ENCODE peak calls at places on chromosomes 2 and 18, in eight cellular contexts. L, D, T, Z, Q, G, Y and M are unnamed samples.
A peak's percentile ranks its signal among the peaks of the same experiment; 100 is the strongest.

GRCh38 chr2:235406420-235406819 is 87.4 kb upstream of the AGAP1 start:
- DNase-seq in L (no peak), D (no peak), T (no peak), Z (peak; percentile 24), Q (no peak), G (no peak), Y (no peak), M (peak; percentile 24)

GRCh38 chr2:185687967-185688366 is 50.6 kb upstream of the FSIP2 start:
- DNase-seq in L (no peak), D (no peak), T (no peak), Z (no peak), Q (no peak), G (no peak), Y (no peak), M (no peak)

GRCh38 chr2:226544581-226545210 is 254.9 kb downstream of the IRS1 start:
- DNase-seq in L (no peak), D (no peak), T (no peak), Z (no peak), Q (no peak), G (no peak), Y (no peak), M (no peak)

GRCh38 chr2:231088779-231089178 is 32.1 kb downstream of the PSMD1 start:
- DNase-seq in L (no peak), D (no peak), T (no peak), Z (no peak), Q (no peak), G (no peak), Y (no peak), M (no peak)

GRCh38 chr2:175948202-175948601 is 53.9 kb downstream of the LNPK start:
- DNase-seq in L (no peak), D (no peak), T (no peak), Z (no peak), Q (no peak), G (no peak), Y (no peak), M (no peak)

GRCh38 chr18:36485772-36486171 is 188.3 kb downstream of the FHOD3 start:
- DNase-seq in L (no peak), D (no peak), T (no peak), Z (no peak), Q (no peak), G (no peak), Y (no peak), M (no peak)

GRCh38 chr2:42601076-42601475 is 32.6 kb downstream of the MTA3 start:
- DNase-seq in L (no peak), D (no peak), T (no peak), Z (no peak), Q (no peak), G (no peak), Y (no peak), M (no peak)

GRCh38 chr2:235390108-235390815 is 103.6 kb upstream of the AGAP1 start:
- DNase-seq in L (no peak), D (no peak), T (no peak), Z (no peak), Q (no peak), G (peak; percentile 1), Y (no peak), M (no peak)

GRCh38 chr2:120620025-120620793 is 115.5 kb upstream of the GLI2 start:
- DNase-seq in L (no peak), D (no peak), T (no peak), Z (no peak), Q (no peak), G (no peak), Y (peak; percentile 12), M (no peak)

GRCh38 chr2:39448169-39448502 is 11.1 kb upstream of the MAP4K3 start:
- DNase-seq in L (no peak), D (no peak), T (no peak), Z (no peak), Q (no peak), G (no peak), Y (no peak), M (no peak)

GRCh38 chr2:41878726-41879366 is 169.0 kb upstream of the PKDCC start:
- DNase-seq in L (no peak), D (no peak), T (no peak), Z (peak; percentile 47), Q (no peak), G (no peak), Y (no peak), M (no peak)

GRCh38 chr2:9879455-9880194 is 36.4 kb downstream of the TAF1B start:
- DNase-seq in L (no peak), D (no peak), T (no peak), Z (no peak), Q (no peak), G (no peak), Y (no peak), M (no peak)

GRCh38 chr18:47912794-47913594 is 17.5 kb downstream of the SMAD2 start:
- DNase-seq in L (no peak), D (no peak), T (no peak), Z (no peak), Q (no peak), G (no peak), Y (no peak), M (no peak)

GRCh38 chr2:151498178-151498577 is 88.5 kb downstream of the RIF1 start:
- DNase-seq in L (no peak), D (no peak), T (no peak), Z (no peak), Q (no peak), G (no peak), Y (no peak), M (no peak)

GRCh38 chr2:105671156-105671555 is 73.6 kb upstream of the NCK2 start:
- DNase-seq in L (no peak), D (no peak), T (no peak), Z (no peak), Q (peak; percentile 60), G (no peak), Y (no peak), M (no peak)

GRCh38 chr2:173043466-173043865 is 32.2 kb upstream of the MAP3K20 start:
- DNase-seq in L (no peak), D (no peak), T (no peak), Z (no peak), Q (no peak), G (no peak), Y (no peak), M (no peak)

GRCh38 chr18:43578636-43579203 is 301.4 kb upstream of the SYT4 start:
- DNase-seq in L (no peak), D (no peak), T (no peak), Z (no peak), Q (no peak), G (no peak), Y (no peak), M (no peak)

GRCh38 chr2:238295144-238296112 is 7.0 kb upstream of the PER2 start:
- DNase-seq in L (no peak), D (no peak), T (no peak), Z (no peak), Q (no peak), G (no peak), Y (no peak), M (peak; percentile 44)

GRCh38 chr2:146764301-146764700 is 1080.5 kb upstream of the ACVR2A start:
- DNase-seq in L (no peak), D (no peak), T (no peak), Z (no peak), Q (no peak), G (no peak), Y (no peak), M (no peak)

GRCh38 chr2:230130668-230131364 is 62.1 kb upstream of the SLC16A14 start:
- DNase-seq in L (no peak), D (no peak), T (peak; percentile 31), Z (peak; percentile 84), Q (no peak), G (no peak), Y (no peak), M (peak; percentile 30)

GRCh38 chr2:20588918-20589871 is 61.7 kb downstream of the HS1BP3 start:
- DNase-seq in L (no peak), D (no peak), T (no peak), Z (no peak), Q (no peak), G (no peak), Y (no peak), M (no peak)

GRCh38 chr18:48922801-48923730 is 27.7 kb downstream of the SMAD7 start:
- DNase-seq in L (peak; percentile 76), D (no peak), T (no peak), Z (peak; percentile 61), Q (no peak), G (no peak), Y (peak; percentile 69), M (no peak)

GRCh38 chr2:241935314-241935713 is 65.8 kb downstream of the RTP5 start:
- DNase-seq in L (no peak), D (no peak), T (no peak), Z (no peak), Q (no peak), G (no peak), Y (peak; percentile 69), M (no peak)

GRCh38 chr2:10915731-10916331 is 4.1 kb downstream of the KCNF1 start:
- DNase-seq in L (no peak), D (no peak), T (no peak), Z (no peak), Q (no peak), G (no peak), Y (no peak), M (no peak)

GRCh38 chr2:33205693-33206434 is 259.1 kb downstream of the LTBP1 start:
- DNase-seq in L (no peak), D (no peak), T (no peak), Z (no peak), Q (no peak), G (no peak), Y (no peak), M (no peak)

GRCh38 chr2:20634430-20635095 is 16.3 kb downstream of the HS1BP3 start:
- DNase-seq in L (no peak), D (no peak), T (no peak), Z (no peak), Q (no peak), G (no peak), Y (peak; percentile 6), M (no peak)

GRCh38 chr2:10375570-10376266 is 72.4 kb downstream of the ODC1 start:
- DNase-seq in L (no peak), D (no peak), T (no peak), Z (no peak), Q (no peak), G (no peak), Y (no peak), M (no peak)

GRCh38 chr2:190219186-190219585 is 100.4 kb downstream of the HIBCH start:
- DNase-seq in L (no peak), D (no peak), T (no peak), Z (no peak), Q (no peak), G (no peak), Y (no peak), M (no peak)

GRCh38 chr18:36217348-36217747 is 30.1 kb downstream of the MOCOS start:
- DNase-seq in L (no peak), D (no peak), T (no peak), Z (no peak), Q (no peak), G (no peak), Y (no peak), M (no peak)

GRCh38 chr2:18912225-18912888 is 323.0 kb upstream of the NT5C1B start:
- DNase-seq in L (no peak), D (no peak), T (no peak), Z (no peak), Q (no peak), G (no peak), Y (no peak), M (no peak)

GRCh38 chr2:104046466-104046865 is 807.4 kb upstream of the POU3F3 start:
- DNase-seq in L (no peak), D (no peak), T (no peak), Z (no peak), Q (no peak), G (no peak), Y (no peak), M (no peak)

GRCh38 chr18:70181015-70181414 is 24.5 kb downstream of the RTTN start:
- DNase-seq in L (no peak), D (peak; percentile 84), T (no peak), Z (no peak), Q (no peak), G (no peak), Y (no peak), M (no peak)

GRCh38 chr18:42780171-42780570 is 335.3 kb downstream of the RIT2 start:
- DNase-seq in L (no peak), D (no peak), T (no peak), Z (no peak), Q (no peak), G (no peak), Y (no peak), M (no peak)